ENCODE peak calls at places on chromosomes 6 and 20, in nine cellular contexts. D is AG09309, R is PC-9, V is skeletal muscle cell, I is A549, F is astrocyte of the spinal cord, O is fibroblast of pulmonary artery, X is mesenchymal stem cell, Q is psoas muscle. H is an unnamed sample.
A peak's percentile ranks its signal among the peaks of the same experiment; 100 is the strongest.

GRCh38 chr20:44618318-44618731 is 33.2 kb downstream of the ADA start:
- DNase-seq in F (no peak), X (no peak), O (no peak), V (no peak), Q (no peak), D (no peak), I (no peak), R (no peak), H (no peak)

GRCh38 chr6:52503853-52504777 is 72.7 kb downstream of the TRAM2 start:
- DNase-seq in F (peak; percentile 86), D (no peak), Q (peak; percentile 92), X (peak; percentile 91), R (peak; percentile 99), O (peak; percentile 69), V (peak; percentile 49), I (peak; percentile 97), H (peak; percentile 91)

GRCh38 chr6:10420546-10421507 is 6.0 kb upstream of the TFAP2A start:
- DNase-seq in R (no peak), D (no peak), Q (no peak), O (no peak), V (no peak), I (no peak), F (no peak), X (no peak), H (no peak)

GRCh38 chr6:108163267-108163643 is 2.6 kb upstream of the NR2E1 start:
- DNase-seq in I (peak; percentile 36), Q (no peak), F (no peak), D (no peak), X (no peak), V (no peak), O (no peak), R (no peak), H (no peak)

GRCh38 chr6:72245565-72245964 is 359.2 kb downstream of the RIMS1 start:
- DNase-seq in D (no peak), R (peak; percentile 8), X (no peak), V (no peak), Q (no peak), I (no peak), F (no peak), O (no peak), H (no peak)

GRCh38 chr20:40843251-40843650 is 154.2 kb upstream of the MAFB start:
- DNase-seq in O (no peak), I (no peak), F (no peak), V (no peak), D (no peak), R (no peak), X (no peak), Q (no peak), H (no peak)

GRCh38 chr20:36849333-36850065 is 26.4 kb upstream of the TLDC2 start:
- DNase-seq in Q (no peak), D (no peak), I (no peak), X (no peak), O (no peak), F (no peak), R (no peak), V (no peak), H (no peak)

GRCh38 chr20:1800777-1801176 is 94.4 kb upstream of the SIRPA start:
- DNase-seq in D (no peak), R (no peak), V (no peak), Q (no peak), O (peak; percentile 61), I (peak; percentile 56), F (peak; percentile 37), X (peak; percentile 47), H (peak; percentile 57)

GRCh38 chr20:21522479-21523397 is 8.9 kb upstream of the NKX2-2 start:
- DNase-seq in X (no peak), F (no peak), O (no peak), V (no peak), R (no peak), I (no peak), D (no peak), Q (no peak), H (no peak)

GRCh38 chr6:6596929-6597328 is 8.4 kb downstream of the LY86 start:
- DNase-seq in V (no peak), X (no peak), O (no peak), D (no peak), F (no peak), R (no peak), Q (no peak), I (no peak), H (no peak)

GRCh38 chr20:34515484-34516037 is 661 bp upstream of the DYNLRB1 start:
- DNase-seq in O (peak; percentile 51), Q (peak; percentile 28), R (peak; percentile 49), I (peak; percentile 48), D (no peak), F (peak; percentile 52), V (no peak), X (peak; percentile 65), H (peak; percentile 61)

DNA sequence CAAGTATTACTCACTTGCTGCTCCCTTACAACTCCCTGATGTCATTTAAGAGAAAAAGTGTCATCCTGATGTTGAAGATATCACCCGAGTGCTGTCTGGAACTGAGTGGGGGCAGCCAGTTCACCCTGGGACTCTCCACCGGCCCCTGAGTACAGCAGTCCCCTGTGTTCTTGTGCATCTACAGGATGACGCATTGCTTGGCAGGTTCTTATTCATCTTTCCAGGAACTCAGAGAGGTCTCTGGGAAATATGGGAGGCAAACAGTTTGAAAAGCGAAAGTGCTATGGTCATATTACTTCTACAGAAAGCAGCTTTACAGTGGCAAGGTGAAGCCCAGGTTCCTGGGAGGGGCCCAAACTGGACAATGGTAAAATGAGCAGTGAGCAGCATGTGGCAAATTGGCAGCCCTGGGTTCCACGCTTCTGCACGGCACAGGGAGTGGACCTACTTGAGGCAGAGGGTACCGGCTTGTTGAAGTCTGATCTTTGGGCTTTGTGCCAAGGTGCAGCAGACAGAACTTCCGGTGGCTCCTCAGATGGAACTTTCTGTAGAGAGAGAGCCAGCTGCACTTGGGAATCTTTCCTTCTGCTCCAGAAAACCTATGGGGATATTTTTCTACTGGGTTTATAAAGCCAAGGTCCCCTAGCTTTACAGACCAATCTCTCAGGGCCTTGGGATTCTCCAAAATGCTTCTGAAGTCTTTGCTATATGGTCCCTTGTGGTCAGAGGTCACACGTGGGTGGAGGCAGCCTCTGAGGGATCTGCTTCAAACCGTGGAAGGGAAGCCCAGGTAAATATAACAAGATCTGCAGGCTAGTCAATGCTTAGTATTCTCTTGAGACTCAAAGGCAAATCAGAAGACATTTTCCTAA is 128.3 kb downstream of the MAP3K7 start:
- DNase-seq in D (no peak), O (peak; percentile 31), Q (no peak), R (no peak), X (no peak), I (no peak), V (no peak), F (no peak), H (peak; percentile 33)
- H3K4me3 ChIP-seq in D (no peak overlapping the region), O (no peak overlapping the region), Q (peak overlapping the region; percentile 0), R (no peak overlapping the region), X (no peak overlapping the region), I (no peak overlapping the region), V (no peak overlapping the region), F (no peak overlapping the region), H (no peak overlapping the region)

DNA sequence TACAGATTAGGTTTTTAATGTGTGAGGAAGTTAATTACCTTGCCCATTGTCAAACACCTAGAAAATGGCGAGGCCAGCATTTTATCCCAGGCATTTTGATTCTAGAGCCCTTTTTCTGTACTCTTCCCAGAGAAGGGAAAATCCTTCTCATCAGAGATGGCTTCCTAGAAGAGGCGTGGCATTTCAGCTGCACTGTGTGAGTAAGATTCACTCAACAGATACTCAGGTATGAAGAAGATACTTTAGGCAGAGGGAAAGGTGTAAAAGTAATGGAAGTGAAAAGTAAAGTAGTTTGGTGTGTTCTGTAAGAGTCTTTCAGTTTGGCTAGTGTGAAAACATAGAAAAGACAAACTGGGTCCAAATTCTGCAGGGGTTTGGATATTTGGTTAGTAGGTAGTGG is 113.8 kb downstream of the MAP3K4 start:
- DNase-seq in R (no peak), Q (no peak), F (no peak), I (no peak), D (no peak), V (no peak), O (no peak), X (no peak), H (no peak)
- H3K4me3 ChIP-seq in R (no peak overlapping the region), Q (no peak overlapping the region), F (no peak overlapping the region), I (no peak overlapping the region), D (no peak overlapping the region), V (no peak overlapping the region), O (no peak overlapping the region), X (no peak overlapping the region), H (no peak overlapping the region)

GRCh38 chr6:37646986-37647764 is 50.5 kb downstream of the MDGA1 start:
- DNase-seq in D (no peak), X (no peak), V (no peak), R (no peak), O (no peak), F (no peak), Q (no peak), I (no peak), H (no peak)

GRCh38 chr6:37650071-37650481 is 47.6 kb downstream of the MDGA1 start:
- DNase-seq in D (no peak), I (no peak), X (no peak), V (no peak), Q (no peak), F (no peak), O (no peak), R (no peak), H (no peak)

GRCh38 chr6:37646097-37646864 is 51.4 kb downstream of the MDGA1 start:
- DNase-seq in I (no peak), R (no peak), Q (no peak), F (no peak), X (no peak), D (no peak), O (no peak), V (no peak), H (no peak)

GRCh38 chr6:37647765-37648085 is 50.0 kb downstream of the MDGA1 start:
- DNase-seq in O (no peak), F (no peak), D (no peak), R (no peak), V (no peak), Q (no peak), I (no peak), X (no peak), H (no peak)

DNA sequence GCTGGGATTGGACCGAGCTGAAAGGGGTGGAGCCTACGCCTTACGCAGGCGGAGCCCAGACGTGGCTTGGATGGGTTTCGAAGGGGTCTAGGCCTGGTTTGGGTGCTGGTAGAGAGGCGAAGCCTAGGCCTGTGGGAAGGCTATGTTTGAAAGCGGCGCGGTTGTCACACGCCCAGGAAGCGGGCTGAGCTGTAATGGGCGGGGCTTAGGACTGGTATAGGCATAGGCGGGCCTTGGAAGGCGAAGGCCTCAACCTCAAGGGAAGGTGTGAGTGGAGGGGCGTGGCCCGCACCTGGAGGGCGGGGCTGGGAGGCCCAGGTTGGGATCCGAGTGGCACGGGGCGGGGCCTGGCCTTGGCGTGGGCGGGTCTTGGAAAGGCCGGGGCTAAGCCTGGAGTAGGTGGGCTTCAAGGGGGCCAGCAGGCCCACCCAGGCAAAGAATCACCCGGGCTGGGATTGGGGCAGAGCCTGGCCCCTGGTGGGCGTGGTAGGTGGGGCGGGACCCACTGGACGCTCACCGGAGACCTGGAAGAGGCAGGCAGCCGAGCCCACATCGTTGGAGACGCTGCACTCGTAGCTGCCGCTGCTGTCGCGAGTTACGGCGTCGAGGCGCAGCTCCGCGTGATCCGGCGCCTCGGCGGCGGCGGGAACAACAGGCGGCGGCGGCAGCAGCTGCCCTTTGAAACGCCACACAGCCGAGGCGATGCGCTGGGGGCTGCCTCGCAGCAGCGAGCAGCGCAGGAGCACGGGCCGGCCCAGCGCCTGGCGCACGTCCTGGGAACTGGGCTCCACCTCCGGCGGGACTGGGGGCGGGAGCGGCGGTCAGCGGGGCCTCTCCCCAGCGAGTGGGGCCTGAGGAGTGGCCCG is 49.0 kb downstream of the MDGA1 start:
- DNase-seq in Q (no peak), X (peak; percentile 21), F (no peak), D (no peak), I (no peak), R (peak; percentile 85), O (no peak), V (no peak), H (peak; percentile 23)
- H3K4me3 ChIP-seq in Q (peak overlapping the region; percentile 45), X (no peak overlapping the region), F (no peak overlapping the region), D (no peak overlapping the region), I (no peak overlapping the region), R (peak overlapping the region; percentile 65), O (no peak overlapping the region), V (peak overlapping the region; percentile 17), H (no peak overlapping the region)

GRCh38 chr6:7728855-7729590 is 3.1 kb downstream of the BMP6 start:
- DNase-seq in D (no peak), R (no peak), X (no peak), F (no peak), Q (no peak), O (peak; percentile 57), I (no peak), V (no peak), H (peak; percentile 54)
- H3K4me3 ChIP-seq in D (no peak overlapping the region), R (no peak overlapping the region), X (no peak overlapping the region), F (no peak overlapping the region), Q (peak overlapping the region; percentile 79), O (peak overlapping the region; percentile 86), I (peak overlapping the region; percentile 56), V (no peak overlapping the region), H (peak overlapping the region; percentile 66)